ENCODE peak calls at places on chromosomes 2 and 18, in four cellular contexts. Z, F, E and O are unnamed samples.
A peak's percentile ranks its signal among the peaks of the same experiment; 100 is the strongest.

GRCh38 chr2:67209107-67209506 is 188.0 kb upstream of the ETAA1 start:
- DNase-seq in E (no peak), F (no peak), Z (peak; percentile 65), O (no peak)

GRCh38 chr2:72824224-72824842 is 1.5 kb downstream of the EXOC6B start:
- DNase-seq in E (no peak), Z (no peak), F (no peak), O (no peak)

GRCh38 chr2:37652199-37652640 is 19.2 kb downstream of the CDC42EP3 start:
- DNase-seq in E (no peak), F (no peak), Z (no peak), O (no peak)

GRCh38 chr2:174599310-174599941 is 1.8 kb upstream of the WIPF1 start:
- DNase-seq in Z (no peak), F (no peak), E (no peak), O (no peak)

GRCh38 chr2:186806591-186806990 is 42.4 kb downstream of the ZSWIM2 start:
- DNase-seq in F (no peak), E (no peak), Z (no peak), O (no peak)

GRCh38 chr18:58212274-58212673 is 168.2 kb downstream of the NEDD4L start:
- DNase-seq in Z (no peak), E (no peak), F (no peak), O (no peak)

GRCh38 chr2:235032466-235032865 is 80.6 kb downstream of the SH3BP4 start:
- DNase-seq in F (no peak), Z (no peak), E (no peak), O (no peak)

GRCh38 chr2:173090291-173090877 is 14.7 kb downstream of the MAP3K20 start:
- DNase-seq in F (no peak), E (no peak), Z (no peak), O (no peak)

GRCh38 chr18:69978743-69979715 is 31.4 kb upstream of the CD226 start:
- DNase-seq in E (no peak), Z (no peak), F (no peak), O (no peak)

GRCh38 chr18:13278231-13278630 is 59.7 kb downstream of the LDLRAD4 start:
- DNase-seq in E (peak; percentile 17), F (no peak), Z (no peak), O (no peak)